ENCODE peak calls at places on chromosomes 5 and 9, in ten cellular contexts. U, N, H, A, X, E, R, O, S and T are unnamed samples.

GRCh38 chr9:131049829-131050715 is 41.1 kb downstream of the LAMC3 start:
- DNase-seq in X (no peak), O (no peak), S (no peak), E (no peak), U (no peak), R (no peak), N (no peak), H (no peak), A (no peak), T (no peak)

GRCh38 chr9:113492343-113493079 is 29.0 kb downstream of the RGS3 start:
- DNase-seq in A (no peak), U (no peak), O (no peak), E (no peak), S (no peak), N (peak; percentile 36), X (no peak), R (no peak), H (no peak), T (peak; percentile 62)

GRCh38 chr5:56589486-56589870 is 225.9 kb upstream of the MAP3K1 start:
- DNase-seq in A (no peak), R (no peak), N (no peak), X (no peak), S (no peak), U (no peak), E (no peak), H (no peak), O (peak; percentile 33), T (no peak)

GRCh38 chr9:79131375-79131774 is 440.4 kb upstream of the TLE4 start:
- DNase-seq in A (no peak), O (no peak), R (no peak), H (no peak), S (no peak), X (no peak), E (peak; percentile 52), N (no peak), U (no peak), T (no peak)

GRCh38 chr5:67234671-67235176 is 38.1 kb upstream of the CD180 start:
- DNase-seq in N (peak; percentile 76), S (peak; percentile 61), O (peak; percentile 63), X (no peak), A (peak; percentile 76), E (no peak), R (peak; percentile 86), U (peak; percentile 87), H (peak; percentile 24), T (peak; percentile 87)

GRCh38 chr9:124852829-124853531 is at the start of gene WDR38:
- DNase-seq in H (peak; percentile 82), A (peak; percentile 74), R (no peak), X (no peak), O (peak; percentile 72), S (peak; percentile 92), U (peak; percentile 62), E (peak; percentile 93), N (peak; percentile 66), T (no peak)

GRCh38 chr5:54620583-54620933 is 103.0 kb downstream of the SNX18 start:
- DNase-seq in R (no peak), E (no peak), A (no peak), U (peak; percentile 56), H (no peak), S (no peak), O (no peak), X (no peak), N (no peak), T (no peak)

GRCh38 chr9:130846487-130847305 is 11.6 kb downstream of the ABL1 start:
- DNase-seq in R (peak; percentile 86), S (peak; percentile 67), H (peak; percentile 38), O (peak; percentile 71), E (no peak), U (peak; percentile 84), N (peak; percentile 80), A (peak; percentile 67), X (no peak), T (peak; percentile 77)

GRCh38 chr9:114364123-114364522 is 23.7 kb downstream of the AKNA start:
- DNase-seq in A (peak; percentile 78), H (no peak), E (no peak), N (peak; percentile 85), R (peak; percentile 49), S (no peak), O (no peak), U (peak; percentile 61), X (peak; percentile 87), T (peak; percentile 90)

GRCh38 chr9:3138236-3139229 is 294.6 kb upstream of the PUM3 start:
- DNase-seq in H (no peak), X (no peak), O (no peak), R (no peak), A (no peak), N (no peak), E (no peak), U (no peak), S (no peak), T (no peak)

GRCh38 chr9:110971234-110971633 is 67.0 kb downstream of the LPAR1 start:
- DNase-seq in N (no peak), R (no peak), E (no peak), S (no peak), O (no peak), U (no peak), X (no peak), H (no peak), A (no peak), T (no peak)

GRCh38 chr9:110975969-110976368 is 62.3 kb downstream of the LPAR1 start:
- DNase-seq in N (no peak), E (no peak), S (no peak), U (peak; percentile 67), H (no peak), O (no peak), X (no peak), R (no peak), A (no peak), T (no peak)

GRCh38 chr9:110975278-110975677 is 63.0 kb downstream of the LPAR1 start:
- DNase-seq in E (no peak), N (no peak), R (no peak), U (no peak), A (no peak), O (no peak), X (no peak), S (no peak), H (no peak), T (no peak)

GRCh38 chr9:110969971-110970381 is 68.3 kb downstream of the LPAR1 start:
- DNase-seq in N (peak; percentile 85), E (no peak), A (peak; percentile 82), H (peak; percentile 39), S (no peak), O (peak; percentile 16), U (peak; percentile 76), R (peak; percentile 80), X (peak; percentile 92), T (peak; percentile 82)

DNA sequence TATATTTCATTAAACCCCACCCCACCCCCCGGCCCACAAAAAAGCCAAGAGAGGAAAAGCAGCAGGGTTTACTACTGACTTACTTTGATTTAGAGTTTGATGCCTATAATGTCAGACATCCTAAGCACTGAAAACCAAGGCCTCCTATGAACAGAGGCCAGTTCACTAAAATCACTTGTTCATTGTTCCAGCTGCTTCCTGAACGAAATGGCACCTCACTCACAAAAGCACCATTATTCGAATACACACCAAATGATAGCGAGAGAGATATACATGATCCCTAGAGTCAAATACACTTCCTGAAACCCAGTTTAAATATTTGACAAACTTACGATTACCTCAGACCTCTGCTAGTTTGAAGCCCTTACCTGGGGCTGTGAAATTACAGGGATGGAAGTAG is 66.6 kb downstream of the LPAR1 start:
- DNase-seq in A (no peak), N (no peak), U (no peak), H (no peak), R (no peak), X (no peak), S (no peak), E (no peak), O (no peak), T (no peak)
- TF ChIP-seq CTCF in A (no peak), N (no peak), U (no peak), H (no peak), R (no peak), X (no peak), S (no peak), E (no peak), O (no peak), T (no peak)

GRCh38 chr5:72167790-72168189 is 60.5 kb downstream of the MAP1B start:
- DNase-seq in A (no peak), S (peak; percentile 69), N (no peak), E (no peak), X (no peak), R (no peak), O (no peak), H (no peak), U (peak; percentile 92), T (peak; percentile 79)
- H3K4me3 ChIP-seq in A (no peak overlapping the region), S (no peak overlapping the region), N (no peak overlapping the region), E (no peak overlapping the region), X (no peak overlapping the region), R (no peak overlapping the region), O (no peak overlapping the region), H (no peak overlapping the region), U (no peak overlapping the region), T (no peak overlapping the region)

GRCh38 chr9:37635808-37636207 is 14.9 kb upstream of the FRMPD1 start:
- DNase-seq in R (no peak), X (no peak), S (no peak), N (no peak), H (no peak), E (no peak), A (no peak), U (no peak), O (no peak), T (no peak)

GRCh38 chr9:37636511-37637474 is 14.0 kb upstream of the FRMPD1 start:
- DNase-seq in E (no peak), X (no peak), N (no peak), R (no peak), O (no peak), H (no peak), U (no peak), A (no peak), S (no peak), T (no peak)

GRCh38 chr9:37626708-37627293 is 24.0 kb upstream of the FRMPD1 start:
- DNase-seq in X (no peak), E (no peak), S (no peak), N (no peak), O (no peak), A (no peak), H (no peak), U (no peak), R (no peak), T (no peak)

GRCh38 chr9:37632479-37632878 is 18.3 kb upstream of the FRMPD1 start:
- DNase-seq in X (no peak), N (no peak), H (no peak), O (no peak), S (no peak), A (no peak), U (no peak), E (no peak), R (no peak), T (no peak)
- TF ChIP-seq CTCF in X (no peak), N (no peak), H (no peak), O (no peak), S (no peak), A (no peak), U (no peak), E (no peak), R (no peak), T (no peak)

DNA sequence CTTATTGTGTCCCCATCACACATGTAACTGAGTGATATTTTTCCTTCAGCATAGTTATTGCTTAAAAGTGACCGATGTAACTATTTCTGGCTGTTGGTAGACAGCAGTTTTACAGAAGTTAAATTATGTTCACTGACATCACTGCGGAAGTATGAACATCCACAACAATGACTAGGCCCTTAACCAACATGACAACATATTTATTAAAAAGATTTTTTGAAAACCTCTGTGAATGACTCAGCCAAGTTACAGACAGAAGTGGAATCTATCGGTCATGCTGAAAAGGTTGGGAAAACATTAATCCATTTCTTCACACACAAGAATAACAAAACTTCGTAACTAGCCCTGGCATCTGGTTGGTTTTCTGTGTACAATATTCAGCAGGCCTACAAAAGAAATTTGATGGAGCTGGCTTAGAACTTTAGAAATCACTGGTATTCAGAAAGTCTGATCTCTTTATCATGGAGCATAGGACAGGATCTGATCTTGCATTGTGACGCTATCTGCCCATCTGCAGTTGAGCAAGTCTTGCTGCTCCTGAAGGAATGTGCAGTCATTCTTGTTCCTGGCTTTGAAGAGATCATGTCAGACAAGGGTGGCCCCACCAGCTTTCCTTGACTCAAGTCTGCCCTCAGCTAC is 6.5 kb downstream of the GLIS3 start:
- DNase-seq in R (peak; percentile 97), E (no peak), O (no peak), U (peak; percentile 97), S (no peak), X (peak; percentile 96), H (peak; percentile 60), N (peak; percentile 97), A (peak; percentile 81), T (peak; percentile 99)
- H3K4me3 ChIP-seq in R (no peak overlapping the region), E (no peak overlapping the region), O (no peak overlapping the region), U (peak overlapping the region; percentile 18), S (no peak overlapping the region), X (no peak overlapping the region), H (peak overlapping the region; percentile 9), N (peak overlapping the region; percentile 13), A (peak overlapping the region; percentile 33), T (peak overlapping the region; percentile 12)